ENCODE peak calls at places on chromosomes 3 and 15, in six cellular contexts. I is BE2C, X is neural progenitor cell, D is heart left ventricle, E is GM10248, M is epithelial cell of proximal tubule. L is an unnamed sample.

GRCh38 chr15:72796515-72797337 is 13.2 kb upstream of the ADPGK start:
- DNase-seq in I (peak), X (peak), D (peak), E (peak), M (no peak), L (no peak)

GRCh38 chr15:54803139-54803808 is 393.5 kb downstream of the RSL24D1 start:
- DNase-seq in I (no peak), X (no peak), D (no peak), E (no peak), M (no peak), L (no peak)

GRCh38 chr3:121660356-121661171 is at the start of gene HCLS1:
- DNase-seq in I (no peak), X (no peak), D (peak), E (peak), M (no peak), L (no peak)

GRCh38 chr15:68561146-68561545 is 17.6 kb upstream of the CORO2B start:
- DNase-seq in I (no peak), X (no peak), D (no peak), E (no peak), M (no peak), L (no peak)

GRCh38 chr3:184727357-184728060 is 15.6 kb upstream of the MAGEF1 start:
- DNase-seq in I (peak), X (peak), D (peak), E (peak), M (peak), L (peak)

GRCh38 chr15:41801185-41801584 is 26.7 kb upstream of the JMJD7 start:
- DNase-seq in I (no peak), X (no peak), D (no peak), E (no peak), M (no peak), L (no peak)

GRCh38 chr3:87798567-87798947 is 260.2 kb downstream of the CGGBP1 start:
- DNase-seq in I (no peak), X (no peak), D (no peak), E (no peak), M (peak), L (no peak)

GRCh38 chr3:114878119-114878839 is 268.8 kb downstream of the ZBTB20 start:
- DNase-seq in I (no peak), X (no peak), D (no peak), E (no peak), M (no peak), L (no peak)

GRCh38 chr3:30760040-30760439 is 134.4 kb downstream of the GADL1 start:
- DNase-seq in I (no peak), X (no peak), D (no peak), E (no peak), M (no peak), L (no peak)

GRCh38 chr3:182967218-182968204 is 12.8 kb downstream of the DCUN1D1 start:
- DNase-seq in I (no peak), X (no peak), D (no peak), E (peak), M (no peak), L (no peak)

GRCh38 chr3:116280130-116280740 is 165.1 kb downstream of the LSAMP start:
- DNase-seq in I (no peak), X (no peak), D (no peak), E (no peak), M (no peak), L (no peak)
- TF ChIP-seq CTCF in I (no peak), X (no peak), D (no peak), E (no peak), M (no peak), L (no peak)

GRCh38 chr3:45692866-45693265 is 3.7 kb downstream of the SACM1L start:
- DNase-seq in I (no peak), X (no peak), D (no peak), E (no peak), M (no peak), L (no peak)

GRCh38 chr3:45688882-45689786 is at the start of gene SACM1L:
- DNase-seq in I (peak), X (peak), D (peak), E (peak), M (peak), L (peak)

GRCh38 chr3:45688194-45688881 is 858 bp upstream of the SACM1L start:
- DNase-seq in I (peak), X (peak), D (peak), E (peak), M (no peak), L (no peak)

GRCh38 chr3:45689787-45690145 is 570 bp downstream of the SACM1L start:
- DNase-seq in I (no peak), X (no peak), D (no peak), E (no peak), M (no peak), L (no peak)

GRCh38 chr3:45690331-45691035 is 1.3 kb downstream of the SACM1L start:
- DNase-seq in I (peak), X (peak), D (no peak), E (no peak), M (no peak), L (no peak)
- TF ChIP-seq CTCF in I (no peak), X (no peak), D (no peak), E (no peak), M (peak), L (no peak)

GRCh38 chr15:90903733-90904536 is 833 bp downstream of the MAN2A2 start:
- DNase-seq in I (no peak), X (peak), D (no peak), E (no peak), M (no peak), L (no peak)
- TF ChIP-seq CTCF in I (peak), X (peak), D (no peak), E (no peak), M (peak), L (no peak)

DNA sequence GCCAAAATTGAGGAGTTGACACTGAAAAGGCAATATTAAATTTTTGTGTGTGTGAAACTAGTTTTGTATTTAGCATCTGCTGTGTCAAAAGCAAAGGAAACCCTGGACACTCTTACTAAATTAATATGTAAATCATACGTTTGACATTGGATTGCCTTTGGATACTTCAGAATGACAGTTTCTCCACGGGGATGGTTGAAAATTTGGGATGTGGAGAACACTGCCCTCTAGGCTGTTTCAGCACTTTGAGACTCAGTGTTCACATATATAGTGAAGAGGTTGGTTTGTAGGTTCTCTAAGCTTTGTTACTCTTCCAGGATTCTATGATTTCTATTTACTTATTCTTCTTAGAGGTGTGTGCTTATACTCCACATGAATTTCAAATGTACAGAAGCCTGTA is 3.0 kb downstream of the ROBO2 start:
- DNase-seq in I (peak), X (peak), D (no peak), E (no peak), M (no peak), L (no peak)
- TF ChIP-seq CTCF in I (peak), X (peak), D (no peak), E (no peak), M (peak), L (no peak)

GRCh38 chr3:127975153-127975552 is 60.1 kb downstream of the KBTBD12 start:
- DNase-seq in I (no peak), X (no peak), D (no peak), E (no peak), M (no peak), L (no peak)

GRCh38 chr3:127975630-127976029 is 60.6 kb downstream of the KBTBD12 start:
- DNase-seq in I (no peak), X (no peak), D (no peak), E (no peak), M (no peak), L (no peak)

GRCh38 chr3:127974226-127974625 is 59.2 kb downstream of the KBTBD12 start:
- DNase-seq in I (no peak), X (no peak), D (no peak), E (no peak), M (no peak), L (no peak)

GRCh38 chr3:127967296-127967695 is 52.3 kb downstream of the KBTBD12 start:
- DNase-seq in I (no peak), X (no peak), D (no peak), E (no peak), M (no peak), L (no peak)

DNA sequence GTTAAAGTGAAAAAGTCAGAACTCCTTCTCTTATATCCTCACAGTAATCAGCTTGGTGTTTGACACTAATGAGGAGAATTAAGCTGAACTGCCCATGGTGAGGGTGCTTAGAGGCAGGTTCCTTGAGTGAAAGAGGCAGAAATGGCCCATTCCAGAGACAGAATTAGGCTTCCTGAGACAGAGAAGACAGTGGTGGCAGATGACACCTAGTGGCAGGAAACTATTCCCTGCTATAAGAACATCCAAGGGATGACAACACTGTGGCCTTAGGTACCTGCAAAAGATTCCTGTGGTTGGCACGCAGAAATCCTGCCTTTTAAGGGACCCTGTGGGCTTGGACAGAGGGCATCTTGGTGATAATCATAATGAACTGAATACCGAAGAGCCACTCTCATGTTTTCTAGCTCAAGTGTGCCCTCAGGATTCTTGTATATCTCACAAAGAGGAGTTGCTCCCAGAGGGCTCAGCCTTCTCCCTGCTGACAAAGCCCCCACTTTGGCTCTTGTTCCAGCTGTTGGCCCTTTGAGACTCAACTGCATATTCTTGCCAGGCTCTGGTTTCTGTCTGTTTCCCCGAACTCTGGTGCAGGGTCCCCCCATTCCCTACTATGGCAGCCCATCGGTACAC is 56.0 kb downstream of the KBTBD12 start:
- DNase-seq in I (peak), X (peak), D (no peak), E (peak), M (no peak), L (no peak)
- TF ChIP-seq CTCF in I (peak), X (peak), D (peak), E (peak), M (peak), L (no peak)

GRCh38 chr3:68893600-68894239 is 38.6 kb downstream of the TAFA4 start:
- DNase-seq in I (no peak), X (peak), D (no peak), E (peak), M (no peak), L (no peak)
- TF ChIP-seq CTCF in I (peak), X (peak), D (peak), E (peak), M (peak), L (no peak)